ENCODE peak calls at places on chromosomes 11 and 22, in nine cellular contexts. A, F, I, J, U, D, L, W and C are unnamed samples.

GRCh38 chr11:47233989-47234668 is 14.5 kb downstream of the ACP2 start:
- DNase-seq in A (peak), D (no peak), U (peak), I (peak), W (no peak), L (peak), J (no peak), F (peak), C (no peak)

GRCh38 chr11:4982678-4983077 is 12.0 kb upstream of the OR51L1 start:
- DNase-seq in D (no peak), F (no peak), L (no peak), I (no peak), U (no peak), J (no peak), W (no peak), A (no peak), C (no peak)

GRCh38 chr11:62146476-62147200 is 22.8 kb downstream of the INCENP start:
- DNase-seq in F (no peak), W (peak), I (no peak), U (no peak), J (no peak), D (no peak), A (no peak), L (no peak), C (no peak)

GRCh38 chr11:26976389-26976788 is 17.5 kb upstream of the FIBIN start:
- DNase-seq in I (no peak), J (no peak), F (peak), L (no peak), U (no peak), W (no peak), D (no peak), A (no peak), C (no peak)

GRCh38 chr22:36329217-36330078 is 58.3 kb downstream of the MYH9 start:
- DNase-seq in A (peak), I (peak), D (peak), J (peak), U (peak), L (peak), F (peak), W (no peak), C (no peak)

GRCh38 chr11:10911907-10912306 is 54.1 kb upstream of the ZBED5 start:
- DNase-seq in U (no peak), W (no peak), A (no peak), J (no peak), D (no peak), L (no peak), F (no peak), I (no peak), C (no peak)

GRCh38 chr11:61833478-61833877 is 5.4 kb downstream of the FADS2 start:
- DNase-seq in W (no peak), I (no peak), J (no peak), D (no peak), L (no peak), U (no peak), F (no peak), A (no peak), C (no peak)

GRCh38 chr11:45087761-45088160 is 58.7 kb upstream of the PRDM11 start:
- DNase-seq in W (no peak), F (no peak), D (no peak), L (no peak), J (no peak), A (no peak), I (no peak), U (no peak), C (no peak)

GRCh38 chr11:34915136-34916013 is 804 bp downstream of the APIP start:
- DNase-seq in D (peak), W (no peak), A (no peak), F (peak), J (no peak), U (no peak), I (peak), L (no peak), C (no peak)

GRCh38 chr11:12680246-12680939 is 6.2 kb downstream of the TEAD1 start:
- DNase-seq in J (peak), W (peak), U (peak), F (peak), D (peak), I (no peak), A (peak), L (no peak), C (peak)

GRCh38 chr11:68798221-68798813 is 43.4 kb downstream of the CPT1A start:
- DNase-seq in J (no peak), D (peak), F (peak), I (no peak), A (no peak), L (peak), U (peak), W (no peak), C (peak)

GRCh38 chr11:65418431-65418680 is 4.2 kb upstream of the NEAT1 start:
- DNase-seq in W (no peak), I (no peak), F (peak), J (no peak), U (no peak), L (no peak), D (no peak), A (no peak), C (peak)

GRCh38 chr11:117827521-117828511 is 3.3 kb upstream of the FXYD2 start:
- DNase-seq in A (no peak), U (no peak), W (peak), L (no peak), D (no peak), J (peak), I (no peak), F (no peak), C (peak)

GRCh38 chr11:103985041-103985440 is 51.4 kb upstream of the DDI1 start:
- DNase-seq in D (no peak), L (no peak), W (no peak), J (no peak), A (no peak), I (no peak), U (no peak), F (no peak), C (no peak)

DNA sequence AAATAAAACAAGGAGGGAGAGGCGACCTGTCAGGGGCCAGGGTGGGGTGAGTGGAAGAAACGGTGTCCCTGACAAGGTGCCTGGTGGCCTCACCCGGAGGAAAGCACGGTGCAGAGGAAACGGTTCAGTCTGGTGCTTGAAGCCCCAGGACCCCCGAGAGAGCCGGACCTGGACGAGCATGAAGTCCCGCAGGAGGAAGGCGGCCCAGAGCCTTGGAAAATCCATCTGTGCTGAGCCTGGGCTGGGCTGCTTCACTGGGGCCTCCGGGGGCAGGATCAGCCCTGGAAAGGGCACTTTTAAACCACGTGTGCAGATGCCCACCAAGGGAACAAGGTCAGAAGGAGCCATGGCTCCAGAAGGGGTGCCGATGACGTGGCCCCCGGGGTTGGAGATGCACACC is 467.3 kb downstream of the OPCML start:
- DNase-seq in I (no peak), L (no peak), F (no peak), U (no peak), J (no peak), W (no peak), A (no peak), D (no peak), C (no peak)
- H3K4me3 ChIP-seq in I (no peak), L (no peak), F (no peak), U (no peak), J (no peak), W (peak), A (peak), D (peak), C (peak)

GRCh38 chr11:31806944-31807790 is 4.0 kb downstream of the PAX6 start:
- DNase-seq in F (no peak), I (no peak), L (no peak), J (no peak), U (peak), W (no peak), A (no peak), D (no peak), C (no peak)
- H3K4me3 ChIP-seq in F (no peak), I (no peak), L (no peak), J (no peak), U (no peak), W (no peak), A (no peak), D (no peak), C (no peak)

DNA sequence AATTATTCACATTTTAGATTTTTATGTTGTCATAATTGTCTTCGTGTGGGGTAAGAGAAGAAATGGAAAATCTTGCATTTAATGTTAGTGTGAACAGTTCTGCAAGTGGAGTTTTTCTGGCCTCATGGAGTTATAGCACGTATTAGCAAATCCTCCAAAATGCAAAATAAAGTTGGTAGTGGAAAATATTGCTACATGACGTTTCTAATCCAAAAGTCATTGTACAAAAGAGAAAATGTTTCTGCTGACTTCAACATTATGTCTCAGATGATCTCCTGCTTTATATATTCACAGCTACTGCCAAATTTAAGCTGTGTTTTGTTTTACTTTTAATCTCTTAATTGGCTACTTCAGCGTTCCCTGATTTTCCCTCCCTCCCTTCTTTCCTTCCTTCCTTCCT is 1804.0 kb upstream of the RAG2 start:
- DNase-seq in A (no peak), J (no peak), L (no peak), I (no peak), W (no peak), U (no peak), D (no peak), F (no peak), C (no peak)
- H3K4me3 ChIP-seq in A (no peak), J (no peak), L (no peak), I (no peak), W (no peak), U (no peak), D (no peak), F (no peak), C (no peak)

DNA sequence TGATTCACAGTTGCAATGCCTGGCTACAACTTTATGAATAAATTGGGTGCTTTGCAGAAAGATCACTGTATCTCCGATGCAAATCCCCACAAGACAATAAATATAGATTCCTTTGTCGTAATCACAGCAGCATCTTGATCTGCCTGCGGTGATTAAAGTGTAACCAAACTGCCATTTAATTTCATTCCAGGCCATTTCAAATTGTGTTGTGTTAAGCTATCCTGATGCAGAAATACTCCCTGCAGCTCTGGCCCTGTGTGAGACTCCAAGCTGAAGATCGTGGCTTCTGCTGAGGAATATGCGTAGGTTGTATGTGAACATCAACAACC is 40.8 kb upstream of the B3GAT1 start:
- DNase-seq in L (no peak), J (no peak), W (no peak), I (no peak), D (no peak), U (no peak), F (no peak), A (no peak), C (no peak)
- H3K4me3 ChIP-seq in L (no peak), J (no peak), W (no peak), I (no peak), D (no peak), U (no peak), F (no peak), A (no peak), C (no peak)